ENCODE peak calls at places on chromosomes 3 and 15, in nine cellular contexts. One of them, this sample, is unnamed.
A peak's percentile ranks its signal among the peaks of the same experiment; 100 is the strongest.

GRCh38 chr3:50194128-50194902 is 2.9 kb downstream of the GNAT1 start:
- DNase-seq in naive B cell: peak; percentile 84
- DNase-seq in fibroblast of lung: peak; percentile 44
- DNase-seq in glutamatergic neuron: peak; percentile 68
- DNase-seq in right lobe of liver: peak; percentile 82
- DNase-seq in tibial nerve: peak; percentile 47
- DNase-seq in effector memory CD4-positive, alpha-beta T cell: peak; percentile 77
- DNase-seq in amniotic stem cell: no peak
- DNase-seq in astrocyte of the spinal cord: peak; percentile 51
- DNase-seq in this sample: no peak

GRCh38 chr3:126494204-126494603 is 18.5 kb upstream of the ZXDC start:
- DNase-seq in naive B cell: no peak
- DNase-seq in fibroblast of lung: peak; percentile 9
- DNase-seq in glutamatergic neuron: no peak
- DNase-seq in right lobe of liver: no peak
- DNase-seq in tibial nerve: no peak
- DNase-seq in effector memory CD4-positive, alpha-beta T cell: no peak
- DNase-seq in amniotic stem cell: no peak
- DNase-seq in astrocyte of the spinal cord: no peak
- DNase-seq in this sample: no peak

GRCh38 chr15:42315435-42316020 is 42.3 kb upstream of the TMEM87A start:
- DNase-seq in naive B cell: no peak
- DNase-seq in fibroblast of lung: no peak
- DNase-seq in glutamatergic neuron: no peak
- DNase-seq in right lobe of liver: no peak
- DNase-seq in tibial nerve: no peak
- DNase-seq in effector memory CD4-positive, alpha-beta T cell: no peak
- DNase-seq in amniotic stem cell: no peak
- DNase-seq in astrocyte of the spinal cord: no peak
- DNase-seq in this sample: no peak

GRCh38 chr3:10983219-10983916 is 9.2 kb upstream of the SLC6A1 start:
- DNase-seq in naive B cell: no peak
- DNase-seq in fibroblast of lung: peak; percentile 19
- DNase-seq in glutamatergic neuron: no peak
- DNase-seq in right lobe of liver: peak; percentile 56
- DNase-seq in tibial nerve: peak; percentile 39
- DNase-seq in effector memory CD4-positive, alpha-beta T cell: no peak
- DNase-seq in amniotic stem cell: peak; percentile 4
- DNase-seq in astrocyte of the spinal cord: peak; percentile 43
- DNase-seq in this sample: no peak

GRCh38 chr3:46693038-46693896 is at the start of gene ALS2CL:
- DNase-seq in naive B cell: peak; percentile 56
- DNase-seq in fibroblast of lung: peak; percentile 6
- DNase-seq in glutamatergic neuron: peak; percentile 55
- DNase-seq in right lobe of liver: peak; percentile 84
- DNase-seq in tibial nerve: no peak
- DNase-seq in effector memory CD4-positive, alpha-beta T cell: peak; percentile 72
- DNase-seq in amniotic stem cell: no peak
- DNase-seq in astrocyte of the spinal cord: no peak
- DNase-seq in this sample: no peak

GRCh38 chr3:150743508-150743907 is 19.5 kb downstream of the SIAH2 start:
- DNase-seq in naive B cell: no peak
- DNase-seq in fibroblast of lung: peak; percentile 76
- DNase-seq in glutamatergic neuron: no peak
- DNase-seq in right lobe of liver: no peak
- DNase-seq in tibial nerve: no peak
- DNase-seq in effector memory CD4-positive, alpha-beta T cell: no peak
- DNase-seq in amniotic stem cell: no peak
- DNase-seq in astrocyte of the spinal cord: no peak
- DNase-seq in this sample: no peak

GRCh38 chr3:15606434-15606891 is 4.9 kb downstream of the BTD start:
- DNase-seq in naive B cell: no peak
- DNase-seq in fibroblast of lung: peak; percentile 9
- DNase-seq in glutamatergic neuron: no peak
- DNase-seq in right lobe of liver: peak; percentile 69
- DNase-seq in tibial nerve: no peak
- DNase-seq in effector memory CD4-positive, alpha-beta T cell: no peak
- DNase-seq in amniotic stem cell: no peak
- DNase-seq in astrocyte of the spinal cord: no peak
- DNase-seq in this sample: peak; percentile 51

GRCh38 chr3:184338538-184338945 is 1.1 kb downstream of the FAM131A start:
- DNase-seq in naive B cell: no peak
- DNase-seq in fibroblast of lung: peak; percentile 84
- DNase-seq in glutamatergic neuron: peak; percentile 95
- DNase-seq in right lobe of liver: no peak
- DNase-seq in tibial nerve: peak; percentile 78
- DNase-seq in effector memory CD4-positive, alpha-beta T cell: no peak
- DNase-seq in amniotic stem cell: no peak
- DNase-seq in astrocyte of the spinal cord: peak; percentile 88
- DNase-seq in this sample: no peak